ENCODE peak calls at places on chromosomes 4 and X, in six cellular contexts. Q is A172, B is AG04449, U is anterior cingulate cortex, K is lower lobe of right lung, C is NCI-H1436 treated with DMSO at 0.1 percent for 48 hours. D is an unnamed sample.

GRCh38 chr4:151144329-151145072 is 45.1 kb downstream of the RPS3A start:
- DNase-seq in Q (no peak), B (no peak), U (no peak), K (no peak), C (no peak), D (no peak)

GRCh38 chr4:12583286-12583685 is 900.9 kb downstream of the RAB28 start:
- DNase-seq in Q (no peak), B (no peak), U (no peak), K (no peak), C (no peak), D (no peak)

GRCh38 chrX:49003696-49004095 is 1.6 kb upstream of the GRIPAP1 start:
- DNase-seq in Q (no peak), B (no peak), U (no peak), K (no peak), C (no peak), D (no peak)

GRCh38 chrX:7435822-7436221 is 287.9 kb upstream of the PUDP start:
- DNase-seq in Q (no peak), B (no peak), U (no peak), K (no peak), C (no peak), D (no peak)

GRCh38 chr4:58225460-58225859 is 1115.3 kb upstream of the IGFBP7 start:
- DNase-seq in Q (no peak), B (no peak), U (no peak), K (no peak), C (no peak), D (no peak)

GRCh38 chr4:153947998-153948397 is 159.1 kb upstream of the SFRP2 start:
- DNase-seq in Q (no peak), B (no peak), U (no peak), K (no peak), C (no peak), D (no peak)

GRCh38 chr4:73251384-73251783 is 7.2 kb downstream of the ANKRD17 start:
- DNase-seq in Q (no peak), B (no peak), U (no peak), K (no peak), C (no peak), D (no peak)

GRCh38 chr4:135485371-135485770 is 1283.8 kb upstream of the PABPC4L start:
- DNase-seq in Q (peak), B (no peak), U (no peak), K (no peak), C (no peak), D (no peak)

GRCh38 chr4:162952232-162952631 is 214.5 kb downstream of the NAF1 start:
- DNase-seq in Q (peak), B (no peak), U (no peak), K (no peak), C (no peak), D (no peak)

GRCh38 chr4:21605006-21605405 is 343.6 kb downstream of the KCNIP4 start:
- DNase-seq in Q (no peak), B (no peak), U (no peak), K (no peak), C (no peak), D (no peak)

GRCh38 chr4:3311489-3312171 is 18.8 kb downstream of the RGS12 start:
- DNase-seq in Q (no peak), B (no peak), U (no peak), K (no peak), C (no peak), D (no peak)

GRCh38 chr4:184473515-184474260 is 662 bp downstream of the IRF2 start:
- DNase-seq in Q (peak), B (no peak), U (peak), K (peak), C (no peak), D (peak)

GRCh38 chrX:15471016-15471415 is 22.1 kb downstream of the PIR start:
- DNase-seq in Q (peak), B (no peak), U (peak), K (peak), C (no peak), D (peak)

GRCh38 chr4:74267998-74268606 is 40.2 kb upstream of the EPGN start:
- DNase-seq in Q (peak), B (peak), U (no peak), K (no peak), C (no peak), D (no peak)

GRCh38 chrX:11509786-11510185 is 155.9 kb downstream of the ARHGAP6 start:
- DNase-seq in Q (no peak), B (no peak), U (no peak), K (no peak), C (no peak), D (no peak)

GRCh38 chr4:2832309-2832980 is 11.2 kb upstream of the ADD1 start:
- DNase-seq in Q (no peak), B (no peak), U (no peak), K (peak), C (no peak), D (no peak)

GRCh38 chr4:158999166-158999682 is 103.7 kb upstream of the RAPGEF2 start:
- DNase-seq in Q (no peak), B (no peak), U (no peak), K (no peak), C (peak), D (no peak)

GRCh38 chrX:96770315-96770714 is 85.7 kb downstream of the DIAPH2 start:
- DNase-seq in Q (no peak), B (no peak), U (no peak), K (no peak), C (no peak), D (no peak)

GRCh38 chr4:135371137-135371536 is 1169.5 kb upstream of the PABPC4L start:
- DNase-seq in Q (no peak), B (no peak), U (no peak), K (no peak), C (no peak), D (no peak)